ENCODE peak calls at places on chromosomes 4 and X, in six cellular contexts. A is heart left ventricle, E is thoracic aorta, X is AG04450, H is B cell, O is pancreas. L is an unnamed sample.

GRCh38 chr4:13865871-13866669 is 238.5 kb upstream of the BOD1L1 start:
- DNase-seq in A (no peak), E (no peak), X (no peak), H (no peak), O (no peak), L (no peak)

GRCh38 chrX:104833401-104833800 is 267.4 kb downstream of the IL1RAPL2 start:
- DNase-seq in A (no peak), E (no peak), X (no peak), H (no peak), O (no peak), L (no peak)

GRCh38 chr4:24978291-24979072 is 52.3 kb downstream of the LGI2 start:
- DNase-seq in A (no peak), E (no peak), X (no peak), H (no peak), O (no peak), L (no peak)

GRCh38 chr4:52059372-52059771 is 8.3 kb downstream of the SPATA18 start:
- DNase-seq in A (no peak), E (no peak), X (no peak), H (no peak), O (no peak), L (no peak)

GRCh38 chr4:182916483-182917181 is 554 bp downstream of the DCTD start:
- DNase-seq in A (peak), E (no peak), X (no peak), H (no peak), O (peak), L (peak)

GRCh38 chr4:182978152-182978827 is 61.1 kb upstream of the DCTD start:
- DNase-seq in A (no peak), E (no peak), X (no peak), H (no peak), O (no peak), L (no peak)

GRCh38 chrX:15820106-15821073 is 30.1 kb downstream of the ZRSR2 start:
- DNase-seq in A (no peak), E (no peak), X (no peak), H (no peak), O (no peak), L (no peak)

GRCh38 chr4:6986067-6986780 is 56.9 kb upstream of the TADA2B start:
- DNase-seq in A (peak), E (no peak), X (peak), H (peak), O (no peak), L (no peak)

GRCh38 chrX:329291-329910 is 10.8 kb upstream of the GTPBP6 start:
- DNase-seq in A (no peak), E (no peak), X (no peak), H (peak), O (no peak), L (no peak)

GRCh38 chrX:119775517-119776238 is 15.8 kb downstream of the RPL39 start:
- DNase-seq in A (no peak), E (no peak), X (no peak), H (no peak), O (no peak), L (peak)

GRCh38 chr4:26330946-26331345 is 10.1 kb downstream of the RBPJ start:
- DNase-seq in A (no peak), E (no peak), X (no peak), H (no peak), O (no peak), L (no peak)

GRCh38 chrX:128436397-128437103 is 384.3 kb upstream of the ACTRT1 start:
- DNase-seq in A (no peak), E (no peak), X (no peak), H (no peak), O (no peak), L (no peak)

GRCh38 chrX:10529344-10529743 is 91.0 kb downstream of the MID1 start:
- DNase-seq in A (no peak), E (no peak), X (no peak), H (no peak), O (no peak), L (no peak)

GRCh38 chr4:107243141-107243779 is 207.1 kb upstream of the DKK2 start:
- DNase-seq in A (no peak), E (no peak), X (no peak), H (no peak), O (no peak), L (no peak)

GRCh38 chr4:114378306-114378903 is 220.2 kb upstream of the UGT8 start:
- DNase-seq in A (no peak), E (no peak), X (peak), H (no peak), O (no peak), L (no peak)

GRCh38 chrX:110746014-110746413 is 49.6 kb downstream of the CHRDL1 start:
- DNase-seq in A (no peak), E (no peak), X (no peak), H (no peak), O (no peak), L (no peak)

GRCh38 chr4:8534129-8534528 is 46.1 kb upstream of the GPR78 start:
- DNase-seq in A (no peak), E (no peak), X (no peak), H (no peak), O (peak), L (peak)

GRCh38 chr4:74653331-74654229 is 140.7 kb downstream of the BTC start:
- DNase-seq in A (no peak), E (no peak), X (no peak), H (no peak), O (no peak), L (no peak)

GRCh38 chr4:80362578-80363181 is 27.1 kb downstream of the CFAP299 start:
- DNase-seq in A (no peak), E (no peak), X (no peak), H (peak), O (no peak), L (peak)

GRCh38 chrX:79270401-79270800 is 96.7 kb downstream of the ITM2A start:
- DNase-seq in A (no peak), E (no peak), X (no peak), H (peak), O (no peak), L (peak)

GRCh38 chr4:137677851-137678250 is 145.6 kb upstream of the PCDH18 start:
- DNase-seq in A (no peak), E (no peak), X (no peak), H (no peak), O (no peak), L (no peak)

GRCh38 chrX:71989768-71990167 is 79.1 kb downstream of the NHSL2 start:
- DNase-seq in A (peak), E (no peak), X (no peak), H (no peak), O (no peak), L (no peak)

GRCh38 chr4:89306486-89307184 is 965 bp downstream of the GPRIN3 start:
- DNase-seq in A (no peak), E (no peak), X (no peak), H (no peak), O (no peak), L (no peak)

GRCh38 chrX:128457674-128458073 is 405.5 kb upstream of the ACTRT1 start:
- DNase-seq in A (no peak), E (no peak), X (no peak), H (no peak), O (no peak), L (no peak)

GRCh38 chr4:114807759-114808404 is 209.3 kb downstream of the UGT8 start:
- DNase-seq in A (no peak), E (no peak), X (no peak), H (peak), O (peak), L (peak)

GRCh38 chrX:117851025-117851424 is 265.6 kb downstream of the KLHL13 start:
- DNase-seq in A (no peak), E (no peak), X (no peak), H (no peak), O (no peak), L (no peak)

GRCh38 chr4:174437324-174437723 is 85.0 kb downstream of the HPGD start:
- DNase-seq in A (no peak), E (no peak), X (peak), H (no peak), O (no peak), L (no peak)

GRCh38 chr4:22670953-22671352 is 21.8 kb upstream of the GBA3 start:
- DNase-seq in A (no peak), E (no peak), X (no peak), H (no peak), O (no peak), L (no peak)

GRCh38 chrX:44244008-44244407 is 99.5 kb downstream of the EFHC2 start:
- DNase-seq in A (no peak), E (no peak), X (no peak), H (no peak), O (no peak), L (no peak)

GRCh38 chrX:118216086-118216485 is 99.5 kb upstream of the KLHL13 start:
- DNase-seq in A (no peak), E (no peak), X (no peak), H (no peak), O (no peak), L (no peak)

GRCh38 chrX:48918303-48918643 is 551 bp downstream of the PIM2 start:
- DNase-seq in A (no peak), E (no peak), X (no peak), H (no peak), O (peak), L (no peak)

GRCh38 chrX:71366674-71367256 is 608 bp downstream of the TAF1 start:
- DNase-seq in A (peak), E (no peak), X (no peak), H (no peak), O (no peak), L (peak)

GRCh38 chr4:87451537-87451936 is 29.2 kb downstream of the NUDT9 start:
- DNase-seq in A (no peak), E (no peak), X (no peak), H (no peak), O (no peak), L (no peak)
- TF ChIP-seq CTCF in A (no peak), E (no peak), X (peak), H (no peak), O (no peak), L (no peak)

GRCh38 chrX:17787557-17787956 is 50.3 kb downstream of the SCML1 start:
- DNase-seq in A (no peak), E (no peak), X (no peak), H (no peak), O (no peak), L (peak)
- TF ChIP-seq CTCF in A (no peak), E (no peak), X (no peak), H (no peak), O (no peak), L (no peak)

GRCh38 chrX:29231800-29232199 is 644.6 kb downstream of the IL1RAPL1 start:
- DNase-seq in A (no peak), E (no peak), X (no peak), H (no peak), O (no peak), L (no peak)
- TF ChIP-seq CTCF in A (no peak), E (no peak), X (peak), H (no peak), O (no peak), L (no peak)

GRCh38 chrX:1582686-1583437 is 8.5 kb upstream of the AKAP17A start:
- DNase-seq in A (no peak), E (no peak), X (no peak), H (peak), O (no peak), L (peak)
- TF ChIP-seq CTCF in A (no peak), E (no peak), X (no peak), H (no peak), O (no peak), L (no peak)

DNA sequence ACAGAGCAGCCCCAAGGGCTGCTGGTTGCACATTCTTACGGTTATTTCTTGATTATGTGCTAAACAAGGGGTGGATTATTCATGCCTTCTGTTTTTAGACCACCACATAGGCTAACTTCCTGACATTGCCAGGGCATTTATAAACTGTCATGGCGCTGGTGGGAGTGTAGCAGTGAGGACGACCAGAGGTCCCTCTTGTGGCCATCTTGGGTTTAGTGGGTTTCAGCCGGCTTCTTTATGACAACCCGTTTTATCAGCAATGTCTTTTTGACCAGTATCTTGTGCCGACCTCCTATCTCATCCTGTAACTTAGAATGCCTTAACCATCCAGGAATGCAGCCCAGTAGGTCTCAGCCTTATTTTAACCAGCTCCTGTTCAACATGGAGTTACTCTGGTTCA is 212.4 kb upstream of the GRID2 start:
- DNase-seq in A (no peak), E (no peak), X (no peak), H (no peak), O (no peak), L (no peak)
- TF ChIP-seq CTCF in A (no peak), E (no peak), X (peak), H (no peak), O (no peak), L (no peak)

DNA sequence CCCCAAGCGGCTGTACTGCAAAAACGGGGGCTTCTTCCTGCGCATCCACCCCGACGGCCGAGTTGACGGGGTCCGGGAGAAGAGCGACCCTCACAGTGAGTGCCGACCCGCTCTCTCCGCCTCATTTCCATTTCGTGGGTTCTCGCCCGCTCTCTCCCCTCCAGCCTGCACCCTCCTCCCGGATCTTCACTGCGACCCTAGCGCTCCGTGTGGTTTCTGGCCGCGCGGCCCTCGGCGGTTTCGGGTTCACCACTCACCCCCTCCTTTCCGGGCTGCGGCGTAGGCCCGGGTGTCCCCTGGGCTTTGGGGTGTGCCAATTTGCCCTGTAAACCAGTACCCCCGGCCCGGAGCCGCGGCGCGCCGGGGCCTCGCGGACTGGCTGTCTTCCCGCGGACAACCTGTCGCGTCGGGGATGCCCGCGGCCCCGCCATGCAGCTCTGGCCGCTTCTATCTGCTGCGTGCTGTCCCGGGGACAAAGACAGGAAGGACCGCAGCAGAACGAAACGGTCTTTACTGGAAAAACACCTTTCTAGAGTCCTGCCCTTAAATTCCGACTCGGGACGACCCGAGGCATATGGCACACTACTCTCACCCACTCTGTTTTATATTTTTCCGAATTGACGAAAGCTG is 742 bp downstream of the FGF2 start:
- DNase-seq in A (peak), E (no peak), X (no peak), H (peak), O (peak), L (peak)
- TF ChIP-seq CTCF in A (no peak), E (no peak), X (peak), H (no peak), O (no peak), L (no peak)

GRCh38 chr4:83364312-83364711 is 29.7 kb upstream of the HPSE start:
- DNase-seq in A (no peak), E (no peak), X (no peak), H (no peak), O (no peak), L (no peak)

GRCh38 chr4:83358410-83358809 is 23.8 kb upstream of the HPSE start:
- DNase-seq in A (no peak), E (no peak), X (peak), H (no peak), O (no peak), L (no peak)

GRCh38 chr4:83360018-83360417 is 25.4 kb upstream of the HPSE start:
- DNase-seq in A (no peak), E (no peak), X (no peak), H (no peak), O (no peak), L (no peak)

GRCh38 chr4:83361416-83362196 is 27.0 kb upstream of the HPSE start:
- DNase-seq in A (no peak), E (no peak), X (no peak), H (no peak), O (no peak), L (no peak)

GRCh38 chr4:83362492-83363329 is 28.1 kb upstream of the HPSE start:
- DNase-seq in A (no peak), E (no peak), X (no peak), H (no peak), O (no peak), L (peak)
- TF ChIP-seq CTCF in A (peak), E (peak), X (peak), H (peak), O (no peak), L (no peak)

DNA sequence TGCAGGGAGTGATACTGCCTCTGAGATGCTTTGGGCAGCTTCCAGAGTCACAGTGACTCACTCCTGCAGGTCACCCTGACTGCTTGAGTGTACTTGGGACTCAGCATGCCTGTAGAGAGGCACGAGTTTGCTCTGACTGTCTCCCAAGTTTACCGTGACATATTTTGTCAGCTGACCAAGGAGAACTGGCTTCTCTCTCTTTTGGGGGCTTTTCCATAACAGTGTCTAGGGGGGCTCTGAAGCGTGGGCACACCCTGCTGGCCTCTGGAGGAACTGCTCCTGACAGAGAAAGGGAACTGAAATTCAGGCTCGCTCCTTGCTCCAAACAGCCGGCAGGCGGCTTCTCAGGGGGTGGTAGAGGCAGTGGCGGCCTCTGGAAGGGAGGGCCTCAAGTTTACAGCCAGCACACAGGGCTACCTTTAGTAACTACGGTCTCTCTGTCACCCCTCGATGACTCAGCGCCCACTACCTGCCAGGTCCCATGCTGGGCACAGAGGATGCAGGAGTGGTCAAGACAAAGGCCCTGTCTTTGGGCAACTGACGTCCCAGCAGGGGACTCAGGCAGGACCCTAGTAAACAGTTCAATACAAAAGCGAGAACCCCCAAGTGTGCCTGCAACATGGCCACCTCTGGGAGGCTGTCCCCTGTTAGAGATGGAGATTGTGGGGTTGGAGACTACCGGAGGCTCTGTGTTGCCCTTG is 17.8 kb downstream of the ZNF185 start:
- DNase-seq in A (no peak), E (no peak), X (no peak), H (peak), O (no peak), L (peak)
- TF ChIP-seq CTCF in A (peak), E (peak), X (peak), H (peak), O (no peak), L (peak)

GRCh38 chrX:55340896-55341433 is 76.2 kb upstream of the PAGE3 start:
- DNase-seq in A (no peak), E (no peak), X (no peak), H (no peak), O (no peak), L (no peak)

GRCh38 chrX:55342533-55343501 is 78.1 kb upstream of the PAGE3 start:
- DNase-seq in A (peak), E (no peak), X (no peak), H (no peak), O (no peak), L (peak)
- TF ChIP-seq CTCF in A (peak), E (no peak), X (no peak), H (peak), O (no peak), L (peak)